ENCODE peak calls at places on chromosomes 2 and 18, in seven cellular contexts. Y is AG04450, Q is stomach, H is hepatocyte, O is right cardiac atrium, X is K562, C is pancreas. T is an unnamed sample. For H3K9me3, the result is how much of the 10 kb centered on the place peaks cover.

GRCh38 chr18:73940721-73941120 is 206.9 kb downstream of the FBXO15 start:
- DNase-seq in X (no peak), C (no peak), O (no peak), Q (no peak), H (no peak), Y (no peak), T (peak)

GRCh38 chr2:188303363-188304031 is 11.8 kb downstream of the GULP1 start:
- DNase-seq in Q (no peak), C (no peak), O (no peak), H (peak), X (no peak), Y (no peak), T (peak)

GRCh38 chr2:219169950-219170654 is at the start of gene SLC23A3:
- DNase-seq in X (no peak), Q (no peak), H (no peak), O (no peak), Y (no peak), C (no peak), T (no peak)

GRCh38 chr2:203649176-203649814 is 57.1 kb upstream of the CD28 start:
- DNase-seq in Y (no peak), O (no peak), X (no peak), C (peak), H (no peak), Q (no peak), T (no peak)

GRCh38 chr18:23864620-23865019 is 149.9 kb upstream of the TTC39C start:
- DNase-seq in C (no peak), X (no peak), O (no peak), Q (no peak), Y (no peak), H (no peak), T (no peak)

GRCh38 chr2:73850009-73850408 is 21.2 kb downstream of the STAMBP start:
- DNase-seq in Q (no peak), Y (no peak), X (no peak), C (no peak), H (no peak), O (no peak), T (no peak)

GRCh38 chr2:105299290-105299689 is 30.2 kb downstream of the TGFBRAP1 start:
- DNase-seq in C (no peak), Y (no peak), O (no peak), X (peak), Q (no peak), H (no peak), T (no peak)

GRCh38 chr2:189937691-189938090 is 124.8 kb downstream of the MSTN start:
- DNase-seq in X (no peak), Y (no peak), C (no peak), O (no peak), H (no peak), Q (no peak), T (no peak)

GRCh38 chr2:170361359-170361936 is 183.5 kb downstream of the MYO3B start:
- DNase-seq in C (peak), X (peak), O (no peak), H (peak), Q (peak), Y (no peak), T (peak)

GRCh38 chr2:27095745-27096651 is 9.4 kb downstream of the KHK start:
- DNase-seq in H (peak), Q (peak), O (peak), C (peak), Y (no peak), X (peak), T (peak)

GRCh38 chr2:196984888-196985287 is 58.4 kb upstream of the PGAP1 start:
- DNase-seq in C (no peak), O (no peak), H (no peak), Q (no peak), X (no peak), Y (no peak), T (no peak)

GRCh38 chr2:37637122-37637875 is 34.1 kb downstream of the CDC42EP3 start:
- DNase-seq in O (no peak), Y (no peak), C (no peak), X (no peak), H (no peak), Q (no peak), T (no peak)

GRCh38 chr2:33518929-33519328 is 42.5 kb downstream of the RASGRP3 start:
- DNase-seq in O (no peak), X (no peak), C (no peak), Y (peak), H (no peak), Q (no peak), T (no peak)

GRCh38 chr2:206245178-206245778 is 29.2 kb upstream of the ZDBF2 start:
- DNase-seq in C (no peak), O (no peak), Q (no peak), X (no peak), Y (no peak), H (no peak), T (no peak)

GRCh38 chr18:30709598-30709997 is 332.9 kb downstream of the DSC3 start:
- DNase-seq in X (no peak), O (no peak), C (no peak), H (no peak), Q (no peak), Y (no peak), T (no peak)

GRCh38 chr2:84911135-84911678 is 5.8 kb downstream of the TMSB10 start:
- DNase-seq in Y (no peak), O (no peak), C (no peak), H (no peak), X (no peak), Q (no peak), T (no peak)

GRCh38 chr2:191226196-191226595 is 19.0 kb upstream of the MYO1B start:
- DNase-seq in C (no peak), H (no peak), Q (no peak), X (no peak), O (no peak), Y (no peak), T (no peak)

GRCh38 chr2:209472386-209472832 is 48.6 kb downstream of the MAP2 start:
- DNase-seq in Q (no peak), C (no peak), H (no peak), Y (no peak), O (no peak), X (no peak), T (peak)

GRCh38 chr2:30436859-30437435 is 10.1 kb upstream of the LCLAT1 start:
- DNase-seq in H (no peak), C (no peak), O (no peak), X (no peak), Y (no peak), Q (no peak), T (peak)

GRCh38 chr2:240791821-240792657 is 28.0 kb downstream of the KIF1A start:
- DNase-seq in Q (no peak), H (peak), O (peak), X (no peak), C (no peak), Y (no peak), T (no peak)

GRCh38 chr2:43127208-43127940 is 99.0 kb downstream of the ZFP36L2 start:
- DNase-seq in X (peak), C (no peak), Y (no peak), Q (peak), H (no peak), O (peak), T (peak)

GRCh38 chr2:43129254-43129653 is 97.2 kb downstream of the ZFP36L2 start:
- DNase-seq in C (no peak), O (no peak), X (no peak), H (no peak), Q (no peak), Y (no peak), T (no peak)

GRCh38 chr2:43129676-43130547 is 96.5 kb downstream of the ZFP36L2 start:
- DNase-seq in H (no peak), Y (no peak), X (no peak), C (no peak), O (peak), Q (peak), T (no peak)

GRCh38 chr2:43126817-43127207 is 99.6 kb downstream of the ZFP36L2 start:
- DNase-seq in C (no peak), H (no peak), O (no peak), X (no peak), Y (no peak), Q (no peak), T (no peak)

DNA sequence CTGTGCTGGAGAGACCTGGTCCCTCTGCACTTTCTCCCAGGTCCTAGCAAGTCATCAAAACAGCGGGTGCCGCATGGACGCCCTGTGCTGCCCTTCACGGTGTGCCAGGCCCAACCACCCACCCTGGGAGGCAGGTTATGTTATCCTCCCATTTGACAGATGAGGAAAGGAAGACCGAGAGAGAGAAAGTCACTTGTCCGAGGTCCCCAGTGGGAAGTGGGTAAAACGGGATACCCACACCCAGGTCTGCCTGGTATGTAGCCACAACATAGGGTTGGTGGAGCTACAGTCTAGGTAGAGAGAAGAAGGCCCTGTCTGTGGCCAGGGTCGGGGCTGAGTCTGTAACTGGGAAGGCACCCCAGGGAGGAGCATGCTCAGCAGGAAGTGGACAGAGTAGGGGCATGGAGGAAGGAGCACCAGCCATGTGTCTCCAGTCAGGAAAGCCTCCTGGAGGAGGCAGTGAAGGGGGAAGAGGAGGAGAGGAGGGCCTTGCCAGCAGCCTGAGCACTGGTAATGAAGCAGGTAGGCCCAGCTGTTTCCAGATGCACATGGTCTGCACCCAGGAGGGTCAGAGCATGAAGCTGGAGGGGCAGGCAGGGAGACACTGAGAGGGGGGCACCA is 98.4 kb downstream of the ZFP36L2 start:
- DNase-seq in Q (no peak), C (no peak), Y (no peak), X (no peak), O (no peak), H (no peak), T (no peak)
- H3K27ac ChIP-seq in Q (no peak), C (no peak), Y (no peak), X (no peak), O (no peak), H (no peak), T (no peak)

DNA sequence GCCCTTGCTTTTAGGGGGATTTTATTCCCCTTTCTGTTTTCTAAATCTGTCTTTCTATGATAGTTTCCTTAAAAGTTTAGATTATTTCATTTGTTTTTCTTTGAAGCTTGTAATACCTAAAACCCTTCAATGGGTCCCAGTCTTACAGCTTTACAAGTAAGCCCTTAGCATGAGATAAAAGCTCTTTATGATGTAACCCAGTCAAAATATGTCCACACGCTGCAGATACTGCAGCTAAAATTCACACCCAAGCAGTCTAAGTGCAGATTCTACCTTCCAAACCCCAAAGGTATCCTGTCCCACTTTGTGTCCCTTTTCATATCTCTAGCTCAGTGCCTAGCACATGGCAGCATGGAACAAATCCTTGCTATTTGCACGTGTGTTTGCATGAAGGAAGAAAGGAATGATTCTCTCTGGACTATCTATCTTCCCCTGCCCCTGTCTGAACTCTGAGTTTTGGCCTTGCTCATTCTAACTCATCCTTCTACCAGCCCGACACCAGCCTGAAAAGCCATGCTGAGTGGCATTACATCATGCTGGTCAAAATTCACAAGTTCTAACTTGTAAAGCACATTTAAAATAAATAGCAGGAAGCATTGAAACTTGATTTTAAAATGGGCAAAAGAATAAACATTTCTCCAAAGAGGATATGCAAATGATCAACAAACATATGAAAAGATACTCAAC is 623.2 kb downstream of the IRS1 start:
- DNase-seq in X (no peak), Q (no peak), Y (no peak), H (no peak), O (no peak), C (no peak), T (no peak)
- H3K9me3 ChIP-seq in X (under half), Q (under half), Y (under half), H (under half), O (under half), C (under half), T (under half)

GRCh38 chr2:237875234-237876055 is 16.0 kb downstream of the RAMP1 start:
- DNase-seq in C (no peak), H (peak), Y (no peak), O (peak), Q (no peak), X (no peak), T (no peak)

GRCh38 chr2:237876056-237876439 is 16.6 kb downstream of the RAMP1 start:
- DNase-seq in Q (peak), X (no peak), Y (no peak), C (no peak), O (peak), H (peak), T (no peak)

GRCh38 chr2:237873382-237873781 is 14.0 kb downstream of the RAMP1 start:
- DNase-seq in Y (no peak), O (peak), Q (no peak), X (no peak), C (no peak), H (peak), T (no peak)

GRCh38 chr2:237873961-237874551 is 14.6 kb downstream of the RAMP1 start:
- DNase-seq in X (no peak), H (peak), O (peak), C (no peak), Q (no peak), Y (no peak), T (no peak)

DNA sequence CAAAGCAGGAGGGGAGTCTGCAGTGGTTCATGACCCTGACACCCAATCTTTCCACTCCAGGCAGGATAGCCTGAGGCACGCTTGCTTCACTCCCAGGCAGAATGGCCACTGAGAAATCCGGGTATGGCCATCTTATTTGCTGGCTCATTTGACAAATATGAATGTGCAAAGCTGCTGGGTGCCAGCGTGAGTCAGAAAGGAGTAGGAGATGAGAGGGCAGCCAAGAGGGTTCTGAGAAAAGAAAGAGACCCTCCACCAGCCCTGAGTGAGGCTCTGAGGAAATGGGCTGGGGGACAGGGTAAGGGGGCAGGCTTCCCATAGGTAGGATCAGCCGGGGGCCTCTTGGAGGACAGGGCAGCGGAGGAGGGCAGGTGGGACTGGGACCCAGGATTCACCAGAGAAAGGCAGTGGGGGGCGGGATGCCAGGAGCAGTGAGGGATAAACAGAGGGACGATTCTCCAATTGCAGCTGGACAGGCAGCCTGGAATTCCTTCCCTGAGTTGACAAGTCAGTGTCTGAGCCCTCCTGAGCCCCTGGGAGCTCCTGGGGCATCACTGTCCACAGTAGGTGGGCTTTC is 15.2 kb downstream of the RAMP1 start:
- DNase-seq in Y (no peak), C (peak), Q (no peak), H (peak), X (no peak), O (peak), T (no peak)
- H3K27ac ChIP-seq in Y (peak), C (no peak), Q (no peak), H (no peak), X (no peak), O (no peak), T (no peak)

GRCh38 chr2:8477511-8478132 is 204.2 kb upstream of the ID2 start:
- DNase-seq in O (peak), H (no peak), Q (no peak), X (no peak), C (no peak), Y (no peak), T (peak)

GRCh38 chr2:8469709-8470493 is 212.0 kb upstream of the ID2 start:
- DNase-seq in X (no peak), C (no peak), H (no peak), Y (no peak), Q (no peak), O (peak), T (no peak)

GRCh38 chr2:8475349-8476045 is 206.4 kb upstream of the ID2 start:
- DNase-seq in C (no peak), Y (no peak), O (no peak), X (no peak), Q (no peak), H (peak), T (no peak)

GRCh38 chr2:8478133-8478793 is 203.6 kb upstream of the ID2 start:
- DNase-seq in O (peak), Y (no peak), C (no peak), H (no peak), X (no peak), Q (no peak), T (no peak)

DNA sequence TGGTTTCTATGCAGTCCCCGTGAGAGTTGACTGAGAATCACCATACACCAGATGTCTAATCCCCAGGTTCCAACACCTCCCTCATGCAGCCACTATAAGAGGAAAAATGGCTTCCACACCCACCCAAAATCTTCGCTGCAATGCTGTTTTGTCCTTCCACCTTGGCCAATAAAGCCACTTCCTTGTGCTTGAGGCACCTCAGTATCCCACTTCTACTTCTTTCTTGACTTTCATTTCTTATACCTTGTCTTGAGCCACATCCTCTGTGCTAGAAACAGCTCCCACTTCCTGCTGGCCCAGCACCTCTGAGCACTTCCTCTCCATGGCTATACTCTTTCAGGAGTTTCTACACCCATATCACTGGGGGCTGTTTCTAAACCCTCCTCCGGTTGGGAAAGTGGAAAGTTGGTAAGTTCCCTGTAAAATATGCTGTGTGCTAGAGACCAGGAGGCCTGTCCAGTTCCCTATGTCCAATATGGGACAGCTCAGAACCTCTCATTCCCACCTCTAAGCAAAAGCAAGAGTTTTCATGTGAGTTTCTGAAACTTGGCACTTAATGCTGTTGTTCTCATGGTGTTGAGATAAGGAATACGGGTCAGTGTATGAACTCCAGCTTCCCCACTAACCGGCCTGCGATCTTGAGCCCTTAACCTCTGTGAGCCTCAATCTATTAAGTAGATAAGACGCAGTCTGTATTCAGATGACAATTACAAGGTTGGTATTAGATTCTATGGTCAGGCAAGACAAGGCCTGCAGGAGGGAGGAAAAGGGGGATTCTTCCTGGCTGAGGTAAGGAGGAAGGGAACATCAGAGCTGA is 209.1 kb upstream of the ID2 start:
- DNase-seq in X (no peak), O (no peak), Y (no peak), H (no peak), C (no peak), Q (no peak), T (no peak)
- H3K9me3 ChIP-seq in X (under half), O (under half), Y (under half), H (under half), C (under half), Q (under half), T (under half)

GRCh38 chr2:130728007-130728454 is 839 bp upstream of the GPR148 start:
- DNase-seq in Q (peak), H (peak), Y (no peak), O (no peak), C (peak), X (peak), T (no peak)
- H3K27ac ChIP-seq in Q (peak), H (peak), Y (no peak), O (peak), C (peak), X (no peak), T (no peak)

DNA sequence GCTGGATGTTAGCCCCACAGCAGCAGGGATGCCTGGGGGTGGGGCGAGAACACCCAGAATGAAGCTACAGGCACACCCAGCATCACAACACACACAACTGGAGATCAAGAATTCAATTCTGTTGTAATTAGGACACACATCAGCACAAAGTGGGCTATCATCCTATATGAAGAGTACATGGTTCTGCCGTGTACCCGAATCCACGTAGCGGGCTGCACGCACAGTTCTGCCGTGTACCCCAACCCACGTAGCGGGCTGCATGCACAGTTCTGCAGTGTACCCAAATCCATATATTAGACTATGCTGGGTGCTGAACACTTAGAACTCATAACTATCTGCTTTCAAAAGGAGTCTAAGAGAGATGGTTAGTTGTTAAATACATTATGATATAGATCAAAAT is 86.5 kb downstream of the EIPR1 start:
- DNase-seq in X (no peak), Y (no peak), C (no peak), O (no peak), H (no peak), Q (peak), T (no peak)
- H3K9me3 ChIP-seq in X (under half), Y (under half), C (under half), O (under half), H (under half), Q (under half), T (under half)

GRCh38 chr2:217933326-217933993 is 69.3 kb downstream of the TNS1 start:
- DNase-seq in O (peak), C (no peak), H (no peak), Y (no peak), Q (no peak), X (no peak), T (no peak)
- H3K27ac ChIP-seq in O (peak), C (peak), H (peak), Y (no peak), Q (peak), X (no peak), T (no peak)

GRCh38 chr18:7711495-7711894 is 144.4 kb downstream of the PTPRM start:
- DNase-seq in Y (no peak), X (no peak), H (no peak), Q (no peak), C (no peak), O (no peak), T (no peak)
- H3K9me3 ChIP-seq in Y (under half), X (under half), H (under half), Q (under half), C (under half), O (under half), T (under half)

T was measured in A673.